ENCODE peak calls at places on chromosome 17, in five cellular contexts. E, F, L, C and Z are unnamed samples.

GRCh38 chr17:22704674-22705073 is 1012.4 kb downstream of the KCNJ18 start:
- DNase-seq in C (no peak), L (no peak), F (no peak), E (no peak), Z (no peak)

GRCh38 chr17:16040710-16041251 is 41.2 kb downstream of the TTC19 start:
- DNase-seq in F (peak; percentile 26), C (peak; percentile 62), E (no peak), L (no peak), Z (peak; percentile 50)

GRCh38 chr17:43515641-43516040 is 30.5 kb downstream of the ETV4 start:
- DNase-seq in F (no peak), E (no peak), C (no peak), L (no peak), Z (no peak)

GRCh38 chr17:15965510-15965909 is 20.6 kb downstream of the ADORA2B start:
- DNase-seq in F (no peak), L (no peak), E (no peak), C (no peak), Z (no peak)

GRCh38 chr17:39244016-39244599 is 18.4 kb upstream of the STAC2 start:
- DNase-seq in F (no peak), L (no peak), C (no peak), E (no peak), Z (no peak)

GRCh38 chr17:79788989-79789942 is 7.6 kb downstream of the CBX8 start:
- DNase-seq in F (no peak), C (no peak), E (no peak), L (no peak), Z (no peak)

GRCh38 chr17:45070001-45070400 is 8.9 kb downstream of the NMT1 start:
- DNase-seq in F (no peak), C (no peak), E (no peak), L (no peak), Z (no peak)

GRCh38 chr17:652310-652709 is 62.3 kb downstream of the VPS53 start:
- DNase-seq in L (peak; percentile 84), F (no peak), C (no peak), E (no peak), Z (no peak)

GRCh38 chr17:50204431-50204830 is 3.0 kb upstream of the COL1A1 start:
- DNase-seq in E (no peak), L (no peak), F (no peak), C (no peak), Z (no peak)

GRCh38 chr17:71188811-71189492 is 931.9 kb upstream of the SOX9 start:
- DNase-seq in L (no peak), F (peak; percentile 80), E (no peak), C (peak; percentile 84), Z (peak; percentile 69)

GRCh38 chr17:20172378-20172775 is 163.2 kb downstream of the SPECC1 start:
- DNase-seq in E (no peak), C (no peak), L (no peak), F (no peak), Z (no peak)

GRCh38 chr17:83078378-83079339 is 750 bp upstream of the METRNL start:
- DNase-seq in L (no peak), F (no peak), C (no peak), E (no peak), Z (peak; percentile 44)

GRCh38 chr17:73541111-73541510 is 103.1 kb downstream of the SDK2 start:
- DNase-seq in L (no peak), F (no peak), C (no peak), E (no peak), Z (no peak)

GRCh38 chr17:67212716-67213417 is 32.1 kb downstream of the HELZ start:
- DNase-seq in E (no peak), L (no peak), F (peak; percentile 65), C (no peak), Z (peak; percentile 78)

GRCh38 chr17:77363821-77364361 is 223.1 kb downstream of the SEC14L1 start:
- DNase-seq in C (no peak), F (no peak), E (no peak), L (no peak), Z (peak; percentile 70)

GRCh38 chr17:80822021-80822699 is 169.5 kb upstream of the CHMP6 start:
- DNase-seq in F (no peak), L (no peak), C (no peak), E (no peak), Z (no peak)

GRCh38 chr17:13346996-13347762 is 254.6 kb downstream of the HS3ST3A1 start:
- DNase-seq in E (no peak), F (peak; percentile 75), C (peak; percentile 80), L (no peak), Z (peak; percentile 97)

GRCh38 chr17:61057257-61057656 is 342.4 kb upstream of the TBX2 start:
- DNase-seq in E (no peak), C (no peak), L (no peak), F (no peak), Z (no peak)

GRCh38 chr17:59547131-59547915 is 18.1 kb upstream of the DHX40 start:
- DNase-seq in C (no peak), L (no peak), F (no peak), E (no peak), Z (no peak)

GRCh38 chr17:76458580-76459490 is 5.9 kb upstream of the UBE2O start:
- DNase-seq in C (no peak), L (peak; percentile 57), E (no peak), F (no peak), Z (peak; percentile 46)

GRCh38 chr17:43697937-43698336 is 36.2 kb upstream of the MEOX1 start:
- DNase-seq in C (no peak), E (no peak), F (no peak), L (no peak), Z (no peak)

GRCh38 chr17:70624208-70624607 is 454.9 kb downstream of the KCNJ2 start:
- DNase-seq in E (no peak), C (no peak), F (no peak), L (no peak), Z (no peak)

GRCh38 chr17:33469911-33470310 is 176.8 kb upstream of the ASIC2 start:
- DNase-seq in C (no peak), L (peak; percentile 20), F (peak; percentile 55), E (no peak), Z (peak; percentile 48)

GRCh38 chr17:59387351-59388069 is 56.1 kb downstream of the YPEL2 start:
- DNase-seq in E (no peak), C (no peak), L (no peak), F (no peak), Z (peak; percentile 55)

GRCh38 chr17:78882546-78883089 is 20.4 kb downstream of the CEP295NL start:
- DNase-seq in F (no peak), L (peak; percentile 41), C (no peak), E (no peak), Z (no peak)

GRCh38 chr17:78416791-78417530 is 38.5 kb downstream of the PGS1 start:
- DNase-seq in F (no peak), E (no peak), L (peak; percentile 56), C (no peak), Z (no peak)

GRCh38 chr17:77382966-77383612 is 242.3 kb downstream of the SEC14L1 start:
- DNase-seq in C (no peak), E (no peak), L (no peak), F (no peak), Z (peak; percentile 69)

GRCh38 chr17:16443390-16444257 is 28.3 kb downstream of the TRPV2 start:
- DNase-seq in E (no peak), C (no peak), L (no peak), F (no peak), Z (no peak)

GRCh38 chr17:42249681-42250446 is 26.3 kb downstream of the STAT5B start:
- DNase-seq in L (no peak), F (no peak), C (no peak), E (no peak), Z (no peak)

GRCh38 chr17:42247734-42248133 is 28.5 kb downstream of the STAT5B start:
- DNase-seq in L (no peak), C (peak; percentile 43), E (no peak), F (peak; percentile 38), Z (peak; percentile 75)

GRCh38 chr17:42243493-42243982 is 32.7 kb downstream of the STAT5B start:
- DNase-seq in L (no peak), F (no peak), C (no peak), E (no peak), Z (no peak)

GRCh38 chr17:42248351-42249179 is 27.6 kb downstream of the STAT5B start:
- DNase-seq in F (no peak), E (peak; percentile 82), C (peak; percentile 67), L (peak; percentile 83), Z (peak; percentile 60)

GRCh38 chr17:42246515-42246914 is 29.7 kb downstream of the STAT5B start:
- DNase-seq in E (no peak), C (no peak), F (no peak), L (no peak), Z (no peak)
- TF ChIP-seq CTCF in E (no peak), C (no peak), F (no peak), L (no peak), Z (no peak)

GRCh38 chr17:47718634-47719405 is 14.2 kb upstream of the TBX21 start:
- DNase-seq in L (no peak), E (no peak), F (no peak), C (no peak), Z (no peak)
- H3K4me3 ChIP-seq in L (no peak overlapping the region), E (no peak overlapping the region), F (no peak overlapping the region), C (no peak overlapping the region), Z (no peak overlapping the region)

GRCh38 chr17:3447625-3448024 is 14.0 kb upstream of the OR1E2 start:
- DNase-seq in L (no peak), C (no peak), E (no peak), F (no peak), Z (no peak)
- TF ChIP-seq CTCF in L (no peak), C (no peak), E (no peak), F (no peak), Z (no peak)

GRCh38 chr17:2977157-2977556 is 86.2 kb downstream of the OR1D5 start:
- DNase-seq in F (no peak), C (no peak), L (no peak), E (no peak), Z (no peak)

GRCh38 chr17:2971851-2972250 is 91.6 kb downstream of the OR1D5 start:
- DNase-seq in E (no peak), C (no peak), F (no peak), L (no peak), Z (no peak)

GRCh38 chr17:2974347-2974746 is 89.1 kb downstream of the OR1D5 start:
- DNase-seq in C (no peak), L (no peak), E (no peak), F (no peak), Z (no peak)

GRCh38 chr17:2972749-2973148 is 90.7 kb downstream of the OR1D5 start:
- DNase-seq in C (no peak), L (no peak), E (no peak), F (no peak), Z (no peak)

DNA sequence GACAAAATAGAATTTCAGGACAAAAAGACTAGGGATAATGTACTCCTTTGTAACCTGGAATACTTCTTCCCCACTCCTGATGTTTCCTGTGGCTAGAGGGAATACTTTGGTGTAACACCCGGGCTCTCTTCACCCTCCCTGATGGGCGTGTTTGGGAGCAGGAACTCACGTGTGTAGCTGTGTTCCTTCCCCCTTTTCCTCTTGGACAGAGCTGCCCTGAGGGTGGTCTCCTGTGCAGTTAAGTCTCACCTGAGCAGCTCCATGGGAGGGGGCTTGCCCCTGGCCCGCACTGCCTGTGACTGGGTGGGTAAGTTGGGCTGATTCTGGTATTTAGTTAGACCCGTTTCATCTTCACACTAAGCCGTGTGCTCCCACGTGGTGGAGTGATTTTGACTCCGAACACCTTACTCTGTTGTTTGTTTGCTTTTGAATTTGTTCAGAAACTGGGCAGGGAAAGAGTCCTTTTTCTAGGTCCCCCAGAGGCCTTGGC is 87.9 kb downstream of the OR1D5 start:
- DNase-seq in F (no peak), E (peak; percentile 9), L (no peak), C (no peak), Z (no peak)
- H3K4me3 ChIP-seq in F (no peak overlapping the region), E (no peak overlapping the region), L (peak overlapping the region; percentile 16), C (no peak overlapping the region), Z (no peak overlapping the region)

GRCh38 chr17:4249452-4250029 is 14.2 kb downstream of the ANKFY1 start:
- DNase-seq in C (peak; percentile 7), L (no peak), F (no peak), E (no peak), Z (peak; percentile 50)
- TF ChIP-seq CTCF in C (peak; percentile 55), L (peak; percentile 54), F (peak; percentile 41), E (peak; percentile 58), Z (peak; percentile 52)